ENCODE peak calls at places on chromosomes 1 and 21, in four cellular contexts. E, D, I and O are unnamed samples.

GRCh38 chr1:152107984-152108898 is 7.0 kb downstream of the TCHH start:
- DNase-seq in E (peak; percentile 77), D (peak; percentile 63), I (no peak), O (peak; percentile 4)

GRCh38 chr1:100448371-100448770 is 89.6 kb upstream of the GPR88 start:
- DNase-seq in E (no peak), D (no peak), I (no peak), O (no peak)

GRCh38 chr21:43916691-43917514 is 51.9 kb downstream of the AGPAT3 start:
- DNase-seq in E (peak; percentile 54), D (no peak), I (no peak), O (no peak)

GRCh38 chr1:173864179-173864867 is 3.5 kb downstream of the GAS5 start:
- DNase-seq in E (peak; percentile 57), D (no peak), I (no peak), O (no peak)

GRCh38 chr1:27569506-27570382 is 34.2 kb downstream of the AHDC1 start:
- DNase-seq in E (no peak), D (no peak), I (no peak), O (peak; percentile 77)

GRCh38 chr21:45768741-45769049 is 125.2 kb downstream of the PCBP3 start:
- DNase-seq in E (no peak), D (no peak), I (peak; percentile 71), O (peak; percentile 16)

GRCh38 chr1:116488052-116488451 is 82.8 kb downstream of the CD58 start:
- DNase-seq in E (no peak), D (no peak), I (no peak), O (no peak)

GRCh38 chr1:212368073-212368484 is 46.6 kb downstream of the PACC1 start:
- DNase-seq in E (peak; percentile 84), D (peak; percentile 66), I (peak; percentile 60), O (peak; percentile 84)

GRCh38 chr1:70353641-70354331 is 736 bp downstream of the ANKRD13C start:
- DNase-seq in E (peak; percentile 84), D (no peak), I (no peak), O (peak; percentile 38)

GRCh38 chr21:33198346-33199135 is 31.2 kb upstream of the IFNAR2 start:
- DNase-seq in E (peak; percentile 67), D (no peak), I (no peak), O (no peak)

GRCh38 chr1:209029737-209030136 is 553.8 kb upstream of the CAMK1G start:
- DNase-seq in E (peak; percentile 18), D (no peak), I (peak; percentile 15), O (no peak)

GRCh38 chr1:244092293-244093264 is 41.5 kb downstream of the ZBTB18 start:
- DNase-seq in E (peak; percentile 83), D (no peak), I (no peak), O (no peak)

GRCh38 chr1:182699673-182700350 is 15.4 kb upstream of the RGS8 start:
- DNase-seq in E (no peak), D (no peak), I (no peak), O (peak; percentile 74)

GRCh38 chr21:31181089-31181757 is 142.9 kb upstream of the KRTAP19-8 start:
- DNase-seq in E (no peak), D (no peak), I (no peak), O (no peak)

GRCh38 chr1:240031414-240031813 is 60.3 kb upstream of the FMN2 start:
- DNase-seq in E (peak; percentile 73), D (no peak), I (no peak), O (no peak)

GRCh38 chr1:24929091-24929875 is 793 bp downstream of the RUNX3 start:
- DNase-seq in E (peak; percentile 57), D (no peak), I (peak; percentile 54), O (peak; percentile 64)

GRCh38 chr1:197159461-197159860 is 13.0 kb upstream of the ASPM start:
- DNase-seq in E (no peak), D (no peak), I (no peak), O (no peak)

GRCh38 chr1:156785458-156785857 is 18.1 kb downstream of the PRCC start:
- DNase-seq in E (no peak), D (no peak), I (no peak), O (no peak)

GRCh38 chr1:210715072-210715471 is 386.4 kb downstream of the HHAT start:
- DNase-seq in E (no peak), D (no peak), I (no peak), O (no peak)

GRCh38 chr21:34617753-34618339 is 2.9 kb upstream of the RCAN1 start:
- DNase-seq in E (no peak), D (no peak), I (no peak), O (no peak)

GRCh38 chr1:59730759-59731478 is 83.8 kb upstream of the HOOK1 start:
- DNase-seq in E (peak; percentile 97), D (peak; percentile 71), I (no peak), O (no peak)

GRCh38 chr1:59736744-59737143 is 78.0 kb upstream of the HOOK1 start:
- DNase-seq in E (no peak), D (no peak), I (no peak), O (no peak)

GRCh38 chr1:59733443-59734141 is 81.2 kb upstream of the HOOK1 start:
- DNase-seq in E (peak; percentile 50), D (no peak), I (no peak), O (no peak)

GRCh38 chr1:59730302-59730701 is 84.4 kb upstream of the HOOK1 start:
- DNase-seq in E (peak; percentile 90), D (no peak), I (no peak), O (no peak)

DNA sequence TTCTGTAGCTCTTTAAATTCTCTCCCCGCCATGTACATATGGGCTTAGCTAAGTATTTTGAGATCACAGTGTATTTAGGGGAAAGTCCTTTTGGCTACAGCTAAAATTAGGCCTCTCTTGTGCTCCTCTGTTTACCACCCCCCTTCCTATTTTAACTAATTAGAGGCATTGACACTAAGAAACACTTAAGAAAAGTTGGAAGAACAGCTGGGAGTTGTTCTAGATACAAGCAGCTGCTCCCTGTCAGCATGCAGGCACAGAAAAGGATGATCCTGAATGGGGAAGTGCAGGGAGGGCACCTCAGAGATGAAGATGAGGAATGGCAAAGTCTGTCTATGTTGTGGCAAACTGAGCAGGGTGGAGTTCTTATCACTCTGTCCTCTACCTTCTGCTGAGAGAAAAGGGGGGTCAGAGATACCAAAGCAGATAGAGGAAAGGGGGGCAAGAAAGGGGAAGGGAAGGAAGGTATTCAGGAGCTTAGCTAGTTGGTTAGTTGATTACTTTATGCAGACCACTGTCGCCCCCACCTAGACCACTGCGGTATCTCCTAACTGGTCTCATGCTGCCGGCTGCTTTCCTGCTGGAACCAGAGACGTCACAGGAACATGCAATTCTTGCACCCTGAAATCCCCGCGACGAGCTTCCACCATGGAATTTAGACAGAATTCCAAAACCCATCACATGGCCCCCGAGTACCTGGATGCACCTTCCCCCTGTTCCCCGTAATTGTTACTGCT is 82.4 kb upstream of the HOOK1 start:
- DNase-seq in E (no peak), D (no peak), I (no peak), O (no peak)
- H3K9ac ChIP-seq in E (peak overlapping the region; percentile 72), D (no peak overlapping the region), I (no peak overlapping the region), O (no peak overlapping the region)

GRCh38 chr1:77060000-77060399 is 159.2 kb downstream of the PIGK start:
- DNase-seq in E (no peak), D (no peak), I (no peak), O (peak; percentile 60)
- TF ChIP-seq EZH2phosphoT487 in E (no peak), D (no peak), I (no peak), O (no peak)

GRCh38 chr1:37999434-38000232 is 5.7 kb downstream of the FHL3 start:
- DNase-seq in E (peak; percentile 66), D (no peak), I (peak; percentile 72), O (peak; percentile 39)
- H2AFZ ChIP-seq in E (peak overlapping the region; percentile 55), D (no peak overlapping the region), I (peak overlapping the region; percentile 19), O (no peak overlapping the region)

DNA sequence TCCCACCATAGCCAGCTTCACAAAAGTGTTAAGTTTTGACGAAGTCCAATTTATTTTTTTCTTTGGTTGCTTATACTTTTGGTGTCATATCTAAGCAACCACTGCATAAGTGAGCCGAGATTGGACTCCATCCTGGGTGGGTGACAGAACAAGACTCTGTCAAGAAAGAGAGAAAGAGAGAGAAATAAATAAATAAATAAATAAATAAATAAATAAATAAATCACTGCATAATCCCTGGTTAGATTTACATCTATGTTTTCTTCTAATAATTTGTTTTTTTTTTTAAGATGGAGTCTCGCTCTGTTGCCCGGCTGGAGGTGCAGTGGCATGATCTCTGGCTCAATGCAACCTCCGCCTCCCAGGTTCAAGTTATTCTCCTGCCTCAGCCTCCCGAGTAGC is 18.3 kb upstream of the ZFYVE9 start:
- DNase-seq in E (no peak), D (no peak), I (no peak), O (no peak)
- H3K9ac ChIP-seq in E (no peak overlapping the region), D (no peak overlapping the region), I (no peak overlapping the region), O (no peak overlapping the region)

DNA sequence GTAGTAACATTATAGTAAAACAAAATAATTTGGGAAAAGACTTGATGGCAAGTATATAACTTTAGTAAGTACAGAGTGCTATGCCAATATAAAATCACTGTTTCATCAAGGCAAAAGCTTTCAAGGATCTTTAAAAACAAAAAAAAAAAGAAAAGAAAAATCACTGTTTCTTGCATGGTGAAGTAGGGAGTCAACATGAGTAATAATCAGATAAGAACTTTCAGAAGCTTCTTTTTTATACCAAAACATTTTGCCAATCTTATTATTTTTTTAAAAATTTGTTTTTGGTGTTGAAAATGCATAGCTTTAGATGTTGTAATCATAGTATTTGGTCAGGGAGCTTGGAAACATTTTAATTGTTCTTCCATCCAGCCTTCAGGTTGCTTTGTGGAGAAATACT is 37.2 kb downstream of the CAMSAP2 start:
- DNase-seq in E (peak; percentile 51), D (no peak), I (no peak), O (no peak)
- TF ChIP-seq EZH2phosphoT487 in E (no peak), D (no peak), I (no peak), O (no peak)

DNA sequence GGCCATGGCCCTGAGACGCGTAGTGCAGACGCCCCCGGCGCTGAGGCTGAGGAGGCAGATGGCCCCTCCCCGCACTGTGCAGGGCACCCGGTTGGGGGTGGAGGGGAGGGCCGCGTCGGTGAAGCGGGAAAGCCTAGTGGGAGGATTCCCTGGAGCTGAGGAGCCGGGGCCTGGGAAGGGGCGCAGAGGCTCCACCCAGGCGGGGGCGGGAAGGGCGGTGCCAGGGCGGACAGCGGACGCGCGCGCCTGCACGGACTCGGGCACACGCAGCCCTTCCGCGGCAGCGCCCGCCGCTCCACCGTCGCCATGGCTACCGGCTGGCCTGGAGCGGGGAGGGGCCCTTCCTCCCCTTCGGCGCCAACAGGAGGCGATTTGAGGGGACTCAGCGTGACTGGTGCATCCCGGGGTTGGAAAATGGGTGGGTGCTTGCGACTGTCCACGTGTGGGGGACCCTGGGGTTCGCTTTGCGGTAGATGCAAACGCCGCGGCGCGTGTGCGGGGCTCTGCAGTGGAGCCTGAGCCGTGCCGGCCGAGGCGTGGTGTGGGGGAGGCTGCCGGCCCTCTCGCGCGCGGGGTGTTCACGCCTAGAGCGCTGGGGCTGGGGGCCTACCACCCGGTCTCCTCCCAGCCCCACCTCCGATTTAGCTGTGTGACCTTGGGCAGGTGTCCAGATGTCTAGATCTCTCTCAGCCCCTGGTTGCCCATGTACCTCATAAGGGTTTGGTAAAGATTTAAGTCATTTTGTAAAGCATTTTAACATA is 35.1 kb downstream of the PTPRF start:
- DNase-seq in E (peak; percentile 82), D (no peak), I (peak; percentile 95), O (peak; percentile 91)
- H2AFZ ChIP-seq in E (peak overlapping the region; percentile 89), D (no peak overlapping the region), I (no peak overlapping the region), O (no peak overlapping the region)